ENCODE peak calls at places on chromosomes 5 and 9, in four cellular contexts. N, P, D and H are unnamed samples.

GRCh38 chr5:143177263-143177994 is 226.1 kb downstream of the NR3C1 start:
- DNase-seq in D (no peak), P (no peak), N (no peak), H (no peak)

GRCh38 chr5:38543074-38543473 is 13.4 kb downstream of the LIFR start:
- DNase-seq in D (no peak), P (no peak), N (no peak), H (peak; percentile 45)

GRCh38 chr5:2134543-2135299 is 252.0 kb upstream of the IRX4 start:
- DNase-seq in D (no peak), P (no peak), N (no peak), H (no peak)

GRCh38 chr5:176901260-176902101 is 2.3 kb upstream of the HK3 start:
- DNase-seq in P (no peak), D (peak; percentile 43), N (no peak), H (no peak)

GRCh38 chr9:110429453-110429852 is 91.8 kb upstream of the TXNDC8 start:
- DNase-seq in D (no peak), P (no peak), N (no peak), H (no peak)

GRCh38 chr5:164054461-164054860 is 549.0 kb downstream of the MAT2B start:
- DNase-seq in N (no peak), P (no peak), D (no peak), H (no peak)

GRCh38 chr5:81749562-81750307 is 1.2 kb downstream of the SSBP2 start:
- DNase-seq in P (peak; percentile 48), N (peak; percentile 52), D (peak; percentile 72), H (no peak)

GRCh38 chr9:131094622-131095021 is 1.7 kb upstream of the AIF1L start:
- DNase-seq in D (no peak), P (no peak), N (no peak), H (no peak)

GRCh38 chr9:120750421-120750820 is 36.2 kb upstream of the MEGF9 start:
- DNase-seq in D (no peak), N (no peak), P (no peak), H (no peak)

GRCh38 chr9:5500441-5501235 is 9.7 kb upstream of the PDCD1LG2 start:
- DNase-seq in P (no peak), D (no peak), N (no peak), H (peak; percentile 40)

GRCh38 chr5:50501510-50502209 is 60.6 kb upstream of the EMB start:
- DNase-seq in D (no peak), P (no peak), N (no peak), H (no peak)

GRCh38 chr9:112786834-112787520 is 36.4 kb downstream of the SNX30 start:
- DNase-seq in D (no peak), P (no peak), N (no peak), H (no peak)

GRCh38 chr9:130239741-130240241 is 25.8 kb upstream of the HMCN2 start:
- DNase-seq in P (no peak), D (peak; percentile 68), N (no peak), H (no peak)

GRCh38 chr5:168706655-168707069 is 127.5 kb upstream of the PANK3 start:
- DNase-seq in P (no peak), N (no peak), D (no peak), H (no peak)

GRCh38 chr5:61498121-61498520 is 166.1 kb downstream of the ZSWIM6 start:
- DNase-seq in P (no peak), N (no peak), D (no peak), H (no peak)

GRCh38 chr9:96073531-96074284 is 198.2 kb downstream of the ERCC6L2 start:
- DNase-seq in P (no peak), N (no peak), D (no peak), H (peak; percentile 44)

GRCh38 chr5:101626572-101626971 is 669.5 kb downstream of the SLCO4C1 start:
- DNase-seq in N (no peak), P (no peak), D (no peak), H (no peak)

GRCh38 chr5:99104538-99105132 is 175.8 kb upstream of the CHD1 start:
- DNase-seq in D (no peak), P (no peak), N (no peak), H (no peak)

GRCh38 chr5:65672787-65673186 is 48.0 kb downstream of the SHLD3 start:
- DNase-seq in D (no peak), P (no peak), N (no peak), H (no peak)

GRCh38 chr5:102561894-102562760 is 63.3 kb upstream of the SLCO6A1 start:
- DNase-seq in N (no peak), P (peak; percentile 11), D (no peak), H (no peak)

GRCh38 chr5:13830536-13830935 is 114.0 kb downstream of the DNAH5 start:
- DNase-seq in P (no peak), D (no peak), N (no peak), H (no peak)

GRCh38 chr9:137433349-137433915 is 7.7 kb downstream of the ENTPD8 start:
- DNase-seq in P (no peak), D (no peak), N (no peak), H (peak; percentile 76)

GRCh38 chr9:29609282-29609681 is 2036.0 kb upstream of the C9orf72 start:
- DNase-seq in D (no peak), N (no peak), P (no peak), H (no peak)

GRCh38 chr5:103721183-103721582 is 158.6 kb upstream of the NUDT12 start:
- DNase-seq in D (no peak), N (no peak), P (no peak), H (no peak)

GRCh38 chr9:34374905-34375552 is 1.7 kb downstream of the MYORG start:
- DNase-seq in P (peak; percentile 87), N (no peak), D (no peak), H (no peak)

GRCh38 chr5:11046160-11046559 is 285.1 kb upstream of the DAP start:
- DNase-seq in P (no peak), D (no peak), N (no peak), H (no peak)

GRCh38 chr5:98563885-98564653 is 209.4 kb upstream of the RGMB start:
- DNase-seq in N (no peak), P (no peak), D (no peak), H (no peak)

DNA sequence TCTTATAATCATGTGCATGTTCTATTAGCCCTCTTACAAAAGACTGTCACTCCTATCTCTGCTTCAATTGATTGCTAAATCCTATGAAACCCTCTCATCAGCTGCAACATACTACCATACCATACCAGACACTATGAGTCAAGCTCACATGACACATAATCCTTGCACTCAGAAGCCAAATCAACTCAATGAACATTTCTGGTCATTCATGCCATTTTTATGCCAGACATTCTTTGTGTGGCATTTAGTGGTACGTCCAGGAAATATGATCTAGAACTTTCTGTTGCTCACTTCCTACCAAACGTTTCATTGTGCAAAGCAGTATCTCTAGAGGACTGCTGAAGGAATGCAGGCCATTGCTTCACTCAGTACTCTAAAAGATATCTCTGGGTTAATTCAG is 159.2 kb upstream of the GNA14 start:
- DNase-seq in D (no peak), N (no peak), P (no peak), H (no peak)
- TF ChIP-seq POLR2AphosphoS5 in D (peak; percentile 23), N (no peak), P (peak; percentile 6), H (peak; percentile 26)

GRCh38 chr5:132961887-132962286 is 1.5 kb downstream of the AFF4 start:
- DNase-seq in D (no peak), N (no peak), P (no peak), H (no peak)
- H3K4me3 ChIP-seq in D (peak overlapping the region; percentile 100), N (peak overlapping the region; percentile 100), P (no peak overlapping the region), H (peak overlapping the region; percentile 88)

GRCh38 chr5:111183064-111183463 is 41.1 kb upstream of the CAMK4 start:
- DNase-seq in P (no peak), N (no peak), D (no peak), H (no peak)
- TF ChIP-seq POLR2A in P (no peak), N (no peak), D (no peak), H (no peak)

DNA sequence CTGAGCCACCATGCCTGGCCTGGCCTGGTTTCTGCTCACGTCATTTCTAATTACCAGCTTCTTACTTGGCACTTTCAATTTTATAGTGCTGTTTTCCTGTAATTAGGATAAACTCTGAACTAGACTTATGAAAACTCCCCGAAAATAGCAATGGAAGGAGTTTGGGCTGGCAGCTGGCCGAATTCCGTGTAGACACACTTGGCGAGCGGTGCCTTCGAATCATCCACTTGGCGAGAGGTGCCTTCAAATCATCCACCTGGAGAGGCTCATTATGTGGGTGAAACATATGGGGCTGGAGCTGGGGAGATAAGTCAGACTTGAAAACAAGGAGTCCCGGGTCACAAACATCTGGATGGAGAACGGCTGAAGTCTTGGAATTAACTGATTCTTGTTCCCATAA is 203.7 kb downstream of the ROR2 start:
- DNase-seq in N (no peak), P (no peak), D (no peak), H (no peak)
- TF ChIP-seq POLR2AphosphoS5 in N (no peak), P (no peak), D (no peak), H (no peak)

DNA sequence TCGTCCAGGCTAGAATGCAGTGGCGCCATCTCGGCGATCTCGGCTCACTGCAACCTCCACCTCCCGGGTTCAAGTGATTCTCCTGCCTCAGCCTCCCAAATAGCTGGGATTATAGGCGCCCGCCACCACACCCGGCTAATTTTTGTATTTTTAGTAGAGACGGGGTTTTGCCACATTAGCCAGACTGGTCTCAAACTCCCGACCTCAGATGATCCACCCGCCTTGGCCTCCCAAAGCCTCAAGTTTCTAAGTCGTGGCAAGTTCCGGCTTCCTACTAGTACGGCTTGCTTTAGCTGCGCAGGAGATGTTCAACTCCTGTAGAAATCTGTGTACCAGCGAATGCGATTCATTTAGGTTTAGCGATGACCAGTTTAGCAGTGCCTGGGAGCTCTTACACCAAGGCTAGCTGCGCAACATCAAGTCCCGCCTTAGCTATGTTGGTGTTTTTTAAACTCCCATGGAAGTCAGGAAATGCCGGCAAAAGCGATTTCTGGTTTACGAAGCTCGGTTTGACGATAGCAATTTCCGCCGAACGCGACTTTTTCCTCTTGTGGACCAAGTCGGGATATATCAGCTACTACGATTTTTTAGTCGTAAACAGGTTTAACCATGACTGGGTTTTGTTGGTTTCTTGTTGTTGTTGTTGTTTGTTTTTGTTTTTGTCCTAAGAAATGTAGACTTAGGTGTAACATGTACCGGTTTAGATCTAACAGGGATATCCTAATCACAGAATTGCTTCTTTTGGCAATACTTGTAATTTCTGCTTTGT is 46.4 kb downstream of the ANXA2R start:
- DNase-seq in P (peak; percentile 33), D (no peak), N (no peak), H (no peak)
- H3K4me3 ChIP-seq in P (no peak overlapping the region), D (peak overlapping the region; percentile 53), N (peak overlapping the region; percentile 84), H (peak overlapping the region; percentile 60)

GRCh38 chr5:150404121-150404990 is 8.4 kb downstream of the CD74 start:
- DNase-seq in N (no peak), D (no peak), P (no peak), H (no peak)
- TF ChIP-seq POLR2A in N (no peak), D (no peak), P (no peak), H (no peak)